ENCODE peak calls at places on chromosomes 3 and 15, in ten cellular contexts. One of them, this sample, is unnamed.

GRCh38 chr3:62968128-62968527 is 92.9 kb upstream of the CADPS start:
- DNase-seq in NCI-H460: no peak
- DNase-seq in ELR: no peak
- DNase-seq in body of pancreas: no peak
- DNase-seq in mucosa of gallbladder: no peak
- DNase-seq in NCI-H1092 treated with DMSO at 0.1 percent for 48 hours: no peak
- DNase-seq in cardiac muscle cell: no peak
- DNase-seq in Kasumi-1: no peak
- DNase-seq in AG04450: no peak
- DNase-seq in endothelial cell: no peak
- DNase-seq in this sample: no peak

GRCh38 chr3:121957674-121958419 is 63.6 kb downstream of the SLC15A2 start:
- DNase-seq in NCI-H460: no peak
- DNase-seq in ELR: no peak
- DNase-seq in body of pancreas: no peak
- DNase-seq in mucosa of gallbladder: no peak
- DNase-seq in NCI-H1092 treated with DMSO at 0.1 percent for 48 hours: no peak
- DNase-seq in cardiac muscle cell: no peak
- DNase-seq in Kasumi-1: no peak
- DNase-seq in AG04450: no peak
- DNase-seq in endothelial cell: no peak
- DNase-seq in this sample: no peak

GRCh38 chr3:177776656-177777055 is 579.4 kb upstream of the TBL1XR1 start:
- DNase-seq in NCI-H460: no peak
- DNase-seq in ELR: peak
- DNase-seq in body of pancreas: peak
- DNase-seq in mucosa of gallbladder: no peak
- DNase-seq in NCI-H1092 treated with DMSO at 0.1 percent for 48 hours: peak
- DNase-seq in cardiac muscle cell: peak
- DNase-seq in Kasumi-1: no peak
- DNase-seq in AG04450: peak
- DNase-seq in endothelial cell: no peak
- DNase-seq in this sample: no peak

GRCh38 chr15:57327985-57328471 is 48.3 kb upstream of the CGNL1 start:
- DNase-seq in NCI-H460: no peak
- DNase-seq in ELR: peak
- DNase-seq in body of pancreas: no peak
- DNase-seq in mucosa of gallbladder: no peak
- DNase-seq in NCI-H1092 treated with DMSO at 0.1 percent for 48 hours: no peak
- DNase-seq in cardiac muscle cell: peak
- DNase-seq in Kasumi-1: no peak
- DNase-seq in AG04450: peak
- DNase-seq in endothelial cell: no peak
- DNase-seq in this sample: no peak

GRCh38 chr3:69094467-69095205 is 9.9 kb downstream of the ARL6IP5 start:
- DNase-seq in NCI-H460: no peak
- DNase-seq in ELR: peak
- DNase-seq in body of pancreas: no peak
- DNase-seq in mucosa of gallbladder: no peak
- DNase-seq in NCI-H1092 treated with DMSO at 0.1 percent for 48 hours: no peak
- DNase-seq in cardiac muscle cell: peak
- DNase-seq in Kasumi-1: peak
- DNase-seq in AG04450: no peak
- DNase-seq in endothelial cell: no peak
- DNase-seq in this sample: no peak

GRCh38 chr3:134601539-134602439 is 49.0 kb downstream of the KY start:
- DNase-seq in NCI-H460: no peak
- DNase-seq in ELR: peak
- DNase-seq in body of pancreas: peak
- DNase-seq in mucosa of gallbladder: no peak
- DNase-seq in NCI-H1092 treated with DMSO at 0.1 percent for 48 hours: peak
- DNase-seq in cardiac muscle cell: peak
- DNase-seq in Kasumi-1: no peak
- DNase-seq in AG04450: peak
- DNase-seq in endothelial cell: peak
- DNase-seq in this sample: no peak

GRCh38 chr15:76337047-76337738 is 620 bp downstream of the ISL2 start:
- DNase-seq in NCI-H460: no peak
- DNase-seq in ELR: peak
- DNase-seq in body of pancreas: no peak
- DNase-seq in mucosa of gallbladder: no peak
- DNase-seq in NCI-H1092 treated with DMSO at 0.1 percent for 48 hours: no peak
- DNase-seq in cardiac muscle cell: no peak
- DNase-seq in Kasumi-1: no peak
- DNase-seq in AG04450: no peak
- DNase-seq in endothelial cell: no peak
- DNase-seq in this sample: no peak

GRCh38 chr3:144770813-144771400 is 799.3 kb downstream of the DIPK2A start:
- DNase-seq in NCI-H460: peak
- DNase-seq in ELR: peak
- DNase-seq in body of pancreas: no peak
- DNase-seq in mucosa of gallbladder: no peak
- DNase-seq in NCI-H1092 treated with DMSO at 0.1 percent for 48 hours: no peak
- DNase-seq in cardiac muscle cell: peak
- DNase-seq in Kasumi-1: peak
- DNase-seq in AG04450: peak
- DNase-seq in endothelial cell: no peak
- DNase-seq in this sample: peak

GRCh38 chr3:123757281-123757940 is 126.7 kb downstream of the MYLK start:
- DNase-seq in NCI-H460: no peak
- DNase-seq in ELR: no peak
- DNase-seq in body of pancreas: no peak
- DNase-seq in mucosa of gallbladder: peak
- DNase-seq in NCI-H1092 treated with DMSO at 0.1 percent for 48 hours: no peak
- DNase-seq in cardiac muscle cell: no peak
- DNase-seq in Kasumi-1: no peak
- DNase-seq in AG04450: no peak
- DNase-seq in endothelial cell: no peak
- DNase-seq in this sample: no peak

GRCh38 chr3:102178817-102179216 is 256.0 kb upstream of the ZPLD1 start:
- DNase-seq in NCI-H460: no peak
- DNase-seq in ELR: peak
- DNase-seq in body of pancreas: no peak
- DNase-seq in mucosa of gallbladder: no peak
- DNase-seq in NCI-H1092 treated with DMSO at 0.1 percent for 48 hours: no peak
- DNase-seq in cardiac muscle cell: no peak
- DNase-seq in Kasumi-1: no peak
- DNase-seq in AG04450: no peak
- DNase-seq in endothelial cell: no peak
- DNase-seq in this sample: no peak

GRCh38 chr3:196081834-196082470 is at the start of gene TFRC:
- DNase-seq in NCI-H460: peak
- DNase-seq in ELR: peak
- DNase-seq in body of pancreas: peak
- DNase-seq in mucosa of gallbladder: peak
- DNase-seq in NCI-H1092 treated with DMSO at 0.1 percent for 48 hours: peak
- DNase-seq in cardiac muscle cell: peak
- DNase-seq in Kasumi-1: peak
- DNase-seq in AG04450: peak
- DNase-seq in endothelial cell: peak
- DNase-seq in this sample: peak

GRCh38 chr3:127197300-127198150 is 4.6 kb downstream of the PRR23E start:
- DNase-seq in NCI-H460: no peak
- DNase-seq in ELR: no peak
- DNase-seq in body of pancreas: no peak
- DNase-seq in mucosa of gallbladder: no peak
- DNase-seq in NCI-H1092 treated with DMSO at 0.1 percent for 48 hours: no peak
- DNase-seq in cardiac muscle cell: no peak
- DNase-seq in Kasumi-1: no peak
- DNase-seq in AG04450: no peak
- DNase-seq in endothelial cell: no peak
- DNase-seq in this sample: no peak

GRCh38 chr15:69340243-69340991 is 41.7 kb downstream of the PAQR5 start:
- DNase-seq in NCI-H460: no peak
- DNase-seq in ELR: peak
- DNase-seq in body of pancreas: no peak
- DNase-seq in mucosa of gallbladder: no peak
- DNase-seq in NCI-H1092 treated with DMSO at 0.1 percent for 48 hours: no peak
- DNase-seq in cardiac muscle cell: no peak
- DNase-seq in Kasumi-1: no peak
- DNase-seq in AG04450: no peak
- DNase-seq in endothelial cell: no peak
- DNase-seq in this sample: no peak

GRCh38 chr15:73711526-73711925 is 27.3 kb downstream of the CD276 start:
- DNase-seq in NCI-H460: no peak
- DNase-seq in ELR: no peak
- DNase-seq in body of pancreas: no peak
- DNase-seq in mucosa of gallbladder: no peak
- DNase-seq in NCI-H1092 treated with DMSO at 0.1 percent for 48 hours: no peak
- DNase-seq in cardiac muscle cell: no peak
- DNase-seq in Kasumi-1: no peak
- DNase-seq in AG04450: no peak
- DNase-seq in endothelial cell: no peak
- DNase-seq in this sample: no peak

GRCh38 chr3:66472313-66473134 is 28.3 kb downstream of the LRIG1 start:
- DNase-seq in NCI-H460: no peak
- DNase-seq in ELR: peak
- DNase-seq in body of pancreas: no peak
- DNase-seq in mucosa of gallbladder: no peak
- DNase-seq in NCI-H1092 treated with DMSO at 0.1 percent for 48 hours: no peak
- DNase-seq in cardiac muscle cell: peak
- DNase-seq in Kasumi-1: no peak
- DNase-seq in AG04450: no peak
- DNase-seq in endothelial cell: no peak
- DNase-seq in this sample: no peak

GRCh38 chr3:114709102-114709501 is 415.3 kb downstream of the TIGIT start:
- DNase-seq in NCI-H460: no peak
- DNase-seq in ELR: peak
- DNase-seq in body of pancreas: no peak
- DNase-seq in mucosa of gallbladder: no peak
- DNase-seq in NCI-H1092 treated with DMSO at 0.1 percent for 48 hours: no peak
- DNase-seq in cardiac muscle cell: peak
- DNase-seq in Kasumi-1: no peak
- DNase-seq in AG04450: peak
- DNase-seq in endothelial cell: no peak
- DNase-seq in this sample: no peak

GRCh38 chr3:126964950-126965349 is 18.0 kb upstream of the PLXNA1 start:
- DNase-seq in NCI-H460: no peak
- DNase-seq in ELR: no peak
- DNase-seq in body of pancreas: peak
- DNase-seq in mucosa of gallbladder: no peak
- DNase-seq in NCI-H1092 treated with DMSO at 0.1 percent for 48 hours: no peak
- DNase-seq in cardiac muscle cell: no peak
- DNase-seq in Kasumi-1: no peak
- DNase-seq in AG04450: no peak
- DNase-seq in endothelial cell: no peak
- DNase-seq in this sample: no peak

GRCh38 chr3:46660543-46661523 is 32.6 kb downstream of the ALS2CL start:
- DNase-seq in NCI-H460: no peak
- DNase-seq in ELR: peak
- DNase-seq in body of pancreas: no peak
- DNase-seq in mucosa of gallbladder: no peak
- DNase-seq in NCI-H1092 treated with DMSO at 0.1 percent for 48 hours: peak
- DNase-seq in cardiac muscle cell: no peak
- DNase-seq in Kasumi-1: no peak
- DNase-seq in AG04450: no peak
- DNase-seq in endothelial cell: no peak
- DNase-seq in this sample: no peak

GRCh38 chr3:47495886-47496285 is 17.6 kb downstream of the ELP6 start:
- DNase-seq in NCI-H460: no peak
- DNase-seq in ELR: no peak
- DNase-seq in body of pancreas: no peak
- DNase-seq in mucosa of gallbladder: no peak
- DNase-seq in NCI-H1092 treated with DMSO at 0.1 percent for 48 hours: no peak
- DNase-seq in cardiac muscle cell: no peak
- DNase-seq in Kasumi-1: no peak
- DNase-seq in AG04450: no peak
- DNase-seq in endothelial cell: no peak
- DNase-seq in this sample: no peak

GRCh38 chr3:177589921-177590336 is 392.6 kb upstream of the TBL1XR1 start:
- DNase-seq in NCI-H460: no peak
- DNase-seq in ELR: peak
- DNase-seq in body of pancreas: peak
- DNase-seq in mucosa of gallbladder: peak
- DNase-seq in NCI-H1092 treated with DMSO at 0.1 percent for 48 hours: peak
- DNase-seq in cardiac muscle cell: peak
- DNase-seq in Kasumi-1: no peak
- DNase-seq in AG04450: peak
- DNase-seq in endothelial cell: no peak
- DNase-seq in this sample: no peak

GRCh38 chr3:66468016-66468735 is 32.6 kb downstream of the LRIG1 start:
- DNase-seq in NCI-H460: no peak
- DNase-seq in ELR: peak
- DNase-seq in body of pancreas: no peak
- DNase-seq in mucosa of gallbladder: no peak
- DNase-seq in NCI-H1092 treated with DMSO at 0.1 percent for 48 hours: no peak
- DNase-seq in cardiac muscle cell: peak
- DNase-seq in Kasumi-1: no peak
- DNase-seq in AG04450: no peak
- DNase-seq in endothelial cell: no peak
- DNase-seq in this sample: no peak

GRCh38 chr3:50630916-50631315 is 14.0 kb downstream of the MAPKAPK3 start:
- DNase-seq in NCI-H460: no peak
- DNase-seq in ELR: no peak
- DNase-seq in body of pancreas: no peak
- DNase-seq in mucosa of gallbladder: no peak
- DNase-seq in NCI-H1092 treated with DMSO at 0.1 percent for 48 hours: peak
- DNase-seq in cardiac muscle cell: no peak
- DNase-seq in Kasumi-1: no peak
- DNase-seq in AG04450: no peak
- DNase-seq in endothelial cell: no peak
- DNase-seq in this sample: no peak

GRCh38 chr15:60426870-60427528 is 29.2 kb upstream of the ANXA2 start:
- DNase-seq in NCI-H460: no peak
- DNase-seq in ELR: peak
- DNase-seq in body of pancreas: no peak
- DNase-seq in mucosa of gallbladder: no peak
- DNase-seq in NCI-H1092 treated with DMSO at 0.1 percent for 48 hours: no peak
- DNase-seq in cardiac muscle cell: peak
- DNase-seq in Kasumi-1: no peak
- DNase-seq in AG04450: no peak
- DNase-seq in endothelial cell: no peak
- DNase-seq in this sample: no peak

GRCh38 chr3:154886437-154886836 is 193.7 kb upstream of the MME start:
- DNase-seq in NCI-H460: no peak
- DNase-seq in ELR: peak
- DNase-seq in body of pancreas: no peak
- DNase-seq in mucosa of gallbladder: no peak
- DNase-seq in NCI-H1092 treated with DMSO at 0.1 percent for 48 hours: no peak
- DNase-seq in cardiac muscle cell: peak
- DNase-seq in Kasumi-1: no peak
- DNase-seq in AG04450: peak
- DNase-seq in endothelial cell: no peak
- DNase-seq in this sample: no peak

GRCh38 chr3:130748981-130749380 is 2.4 kb upstream of the PIK3R4 start:
- DNase-seq in NCI-H460: no peak
- DNase-seq in ELR: no peak
- DNase-seq in body of pancreas: no peak
- DNase-seq in mucosa of gallbladder: no peak
- DNase-seq in NCI-H1092 treated with DMSO at 0.1 percent for 48 hours: no peak
- DNase-seq in cardiac muscle cell: peak
- DNase-seq in Kasumi-1: no peak
- DNase-seq in AG04450: no peak
- DNase-seq in endothelial cell: no peak
- DNase-seq in this sample: no peak

GRCh38 chr3:44421280-44421679 is 56.2 kb downstream of the ZNF445 start:
- DNase-seq in NCI-H460: no peak
- DNase-seq in ELR: no peak
- DNase-seq in body of pancreas: no peak
- DNase-seq in mucosa of gallbladder: no peak
- DNase-seq in NCI-H1092 treated with DMSO at 0.1 percent for 48 hours: no peak
- DNase-seq in cardiac muscle cell: no peak
- DNase-seq in Kasumi-1: no peak
- DNase-seq in AG04450: no peak
- DNase-seq in endothelial cell: no peak
- DNase-seq in this sample: no peak

GRCh38 chr15:64105113-64105704 is 9.4 kb downstream of the SNX1 start:
- DNase-seq in NCI-H460: no peak
- DNase-seq in ELR: no peak
- DNase-seq in body of pancreas: no peak
- DNase-seq in mucosa of gallbladder: peak
- DNase-seq in NCI-H1092 treated with DMSO at 0.1 percent for 48 hours: no peak
- DNase-seq in cardiac muscle cell: peak
- DNase-seq in Kasumi-1: no peak
- DNase-seq in AG04450: no peak
- DNase-seq in endothelial cell: no peak
- DNase-seq in this sample: no peak

GRCh38 chr15:51366911-51367310 is 25.5 kb downstream of the GLDN start:
- DNase-seq in NCI-H460: no peak
- DNase-seq in ELR: peak
- DNase-seq in body of pancreas: peak
- DNase-seq in mucosa of gallbladder: peak
- DNase-seq in NCI-H1092 treated with DMSO at 0.1 percent for 48 hours: no peak
- DNase-seq in cardiac muscle cell: peak
- DNase-seq in Kasumi-1: no peak
- DNase-seq in AG04450: peak
- DNase-seq in endothelial cell: no peak
- DNase-seq in this sample: no peak